ENCODE peak calls at places on chromosome 1, in eight cellular contexts. D is cardiac fibroblast, U is H54, G is fibroblast of villous mesenchyme, X is Kasumi-1, A is osteocyte, R is spleen, T is HT1080. N is an unnamed sample.

GRCh38 chr1:228354390-228355320 is 52.0 kb downstream of the TRIM11 start:
- DNase-seq in D (no peak), U (no peak), G (no peak), X (no peak), A (no peak), R (no peak), T (no peak), N (no peak)

GRCh38 chr1:28902738-28903137 is 11.6 kb upstream of the EPB41 start:
- DNase-seq in D (no peak), U (no peak), G (no peak), X (no peak), A (no peak), R (no peak), T (no peak), N (no peak)

GRCh38 chr1:165174485-165174884 is 182.0 kb downstream of the LMX1A start:
- DNase-seq in D (no peak), U (no peak), G (no peak), X (no peak), A (no peak), R (no peak), T (no peak), N (no peak)

GRCh38 chr1:57883145-57883699 is 459.4 kb upstream of the DAB1 start:
- DNase-seq in D (no peak), U (no peak), G (no peak), X (no peak), A (no peak), R (no peak), T (no peak), N (no peak)

GRCh38 chr1:7560601-7561181 is 210.4 kb upstream of the VAMP3 start:
- DNase-seq in D (no peak), U (no peak), G (no peak), X (no peak), A (no peak), R (peak), T (no peak), N (no peak)

GRCh38 chr1:217090073-217090911 is 367.1 kb upstream of the ESRRG start:
- DNase-seq in D (no peak), U (no peak), G (no peak), X (no peak), A (no peak), R (no peak), T (no peak), N (peak)

GRCh38 chr1:7613851-7614205 is 157.3 kb upstream of the VAMP3 start:
- DNase-seq in D (no peak), U (no peak), G (no peak), X (no peak), A (no peak), R (no peak), T (no peak), N (no peak)

GRCh38 chr1:68231627-68232303 is 558 bp downstream of the WLS start:
- DNase-seq in D (peak), U (peak), G (peak), X (no peak), A (no peak), R (no peak), T (peak), N (peak)

GRCh38 chr1:151801310-151801820 is 3.9 kb downstream of the LINGO4 start:
- DNase-seq in D (no peak), U (no peak), G (no peak), X (no peak), A (peak), R (no peak), T (no peak), N (no peak)

GRCh38 chr1:229854620-229855019 is 212.4 kb upstream of the GALNT2 start:
- DNase-seq in D (no peak), U (no peak), G (no peak), X (no peak), A (no peak), R (no peak), T (no peak), N (no peak)

GRCh38 chr1:145758116-145758515 is 38.8 kb downstream of the CD160 start:
- DNase-seq in D (no peak), U (no peak), G (no peak), X (no peak), A (no peak), R (no peak), T (no peak), N (no peak)

N was measured in NCI-H510A treated with DMSO at 0.1 percent for 48 hours.